ENCODE peak calls at places on chromosomes 16 and 17, in four cellular contexts. One of them, this sample, is unnamed.

GRCh38 chr17:51119415-51120356 is 982 bp downstream of the SPAG9 start:
- DNase-seq in NCI-H187: peak; percentile 6
- DNase-seq in H1: peak; percentile 71
- DNase-seq in stimulated activated CD8-positive, alpha-beta memory T cell treated with anti-CD3 and anti-CD28 coated beads, Interleukin-7, amount 100 ng/mL, for 1 hour: no peak
- DNase-seq in this sample: no peak

GRCh38 chr16:58128721-58129096 is 472 bp downstream of the CFAP20 start:
- DNase-seq in NCI-H187: no peak
- DNase-seq in H1: peak; percentile 58
- DNase-seq in stimulated activated CD8-positive, alpha-beta memory T cell treated with anti-CD3 and anti-CD28 coated beads, Interleukin-7, amount 100 ng/mL, for 1 hour: no peak
- DNase-seq in this sample: no peak

GRCh38 chr16:54783980-54784379 is 146.7 kb upstream of the IRX5 start:
- DNase-seq in stimulated activated CD8-positive, alpha-beta memory T cell treated with anti-CD3 and anti-CD28 coated beads, Interleukin-7, amount 100 ng/mL, for 1 hour: no peak
- DNase-seq in NCI-H187: no peak
- DNase-seq in H1: no peak
- DNase-seq in this sample: no peak

GRCh38 chr16:67657017-67657608 is 2.9 kb downstream of the ACD start:
- DNase-seq in H1: no peak
- DNase-seq in stimulated activated CD8-positive, alpha-beta memory T cell treated with anti-CD3 and anti-CD28 coated beads, Interleukin-7, amount 100 ng/mL, for 1 hour: no peak
- DNase-seq in NCI-H187: no peak
- DNase-seq in this sample: no peak

GRCh38 chr17:63699638-63700527 is at the start of gene LIMD2:
- DNase-seq in NCI-H187: no peak
- DNase-seq in H1: peak; percentile 82
- DNase-seq in stimulated activated CD8-positive, alpha-beta memory T cell treated with anti-CD3 and anti-CD28 coated beads, Interleukin-7, amount 100 ng/mL, for 1 hour: peak; percentile 74
- DNase-seq in this sample: no peak

GRCh38 chr16:86828653-86829052 is 250.3 kb downstream of the FOXL1 start:
- DNase-seq in NCI-H187: no peak
- DNase-seq in H1: no peak
- DNase-seq in stimulated activated CD8-positive, alpha-beta memory T cell treated with anti-CD3 and anti-CD28 coated beads, Interleukin-7, amount 100 ng/mL, for 1 hour: no peak
- DNase-seq in this sample: no peak

GRCh38 chr16:2592786-2593185 is 55.0 kb downstream of the PDPK1 start:
- DNase-seq in H1: no peak
- DNase-seq in stimulated activated CD8-positive, alpha-beta memory T cell treated with anti-CD3 and anti-CD28 coated beads, Interleukin-7, amount 100 ng/mL, for 1 hour: no peak
- DNase-seq in NCI-H187: no peak
- DNase-seq in this sample: no peak

GRCh38 chr16:85348921-85349334 is 236.7 kb upstream of the CIBAR2 start:
- DNase-seq in NCI-H187: no peak
- DNase-seq in H1: no peak
- DNase-seq in stimulated activated CD8-positive, alpha-beta memory T cell treated with anti-CD3 and anti-CD28 coated beads, Interleukin-7, amount 100 ng/mL, for 1 hour: no peak
- DNase-seq in this sample: no peak

GRCh38 chr17:82449136-82449882 is 1.2 kb downstream of the CYBC1 start:
- DNase-seq in stimulated activated CD8-positive, alpha-beta memory T cell treated with anti-CD3 and anti-CD28 coated beads, Interleukin-7, amount 100 ng/mL, for 1 hour: peak; percentile 44
- DNase-seq in NCI-H187: no peak
- DNase-seq in H1: no peak
- DNase-seq in this sample: no peak

GRCh38 chr17:2214047-2214717 is 89.4 kb downstream of the SMG6 start:
- DNase-seq in H1: no peak
- DNase-seq in NCI-H187: no peak
- DNase-seq in stimulated activated CD8-positive, alpha-beta memory T cell treated with anti-CD3 and anti-CD28 coated beads, Interleukin-7, amount 100 ng/mL, for 1 hour: no peak
- DNase-seq in this sample: no peak